ENCODE peak calls at places on chromosomes 6 and 20, in six cellular contexts. S, C, T, J, E and W are unnamed samples.

GRCh38 chr6:62982951-62983350 is 228.3 kb upstream of the FKBP1C start:
- DNase-seq in J (no peak), C (no peak), T (no peak), S (no peak), E (no peak), W (no peak)

GRCh38 chr6:13624871-13625288 is 9.7 kb downstream of the NOL7 start:
- DNase-seq in J (no peak), S (peak), T (peak), C (no peak), E (peak), W (peak)

GRCh38 chr20:4227085-4227821 is 211.9 kb upstream of the RNF24 start:
- DNase-seq in T (peak), J (no peak), S (peak), E (no peak), C (no peak), W (peak)

GRCh38 chr20:34022154-34022842 is 28.6 kb downstream of the RALY start:
- DNase-seq in E (peak), T (peak), J (no peak), C (no peak), S (no peak), W (peak)

GRCh38 chr6:14754636-14755513 is 491.0 kb upstream of the JARID2 start:
- DNase-seq in J (no peak), S (no peak), C (no peak), T (no peak), E (no peak), W (no peak)

GRCh38 chr20:46970937-46971630 is 76.4 kb downstream of the EYA2 start:
- DNase-seq in S (peak), C (no peak), E (peak), J (no peak), T (peak), W (peak)

GRCh38 chr6:107676002-107676401 is 148.1 kb downstream of the SCML4 start:
- DNase-seq in C (no peak), E (no peak), T (no peak), S (no peak), J (no peak), W (no peak)

GRCh38 chr6:6946477-6947145 is 161.2 kb upstream of the RREB1 start:
- DNase-seq in S (no peak), J (no peak), C (no peak), E (no peak), T (no peak), W (no peak)

GRCh38 chr6:164731539-164731938 is 577.9 kb downstream of the C6orf118 start:
- DNase-seq in S (no peak), C (no peak), T (no peak), E (no peak), J (no peak), W (no peak)

GRCh38 chr6:90286884-90287488 is 9.7 kb downstream of the BACH2 start:
- DNase-seq in E (peak), T (peak), J (peak), C (no peak), S (peak), W (peak)

GRCh38 chr20:23588434-23589403 is 17.0 kb downstream of the CST9 start:
- DNase-seq in J (no peak), S (no peak), E (no peak), T (no peak), C (no peak), W (no peak)

GRCh38 chr6:33815854-33816253 is 12.1 kb upstream of the MLN start:
- DNase-seq in E (peak), S (peak), J (no peak), C (no peak), T (no peak), W (peak)

GRCh38 chr20:57620999-57621398 is 773 bp upstream of the ZBP1 start:
- DNase-seq in T (no peak), C (no peak), J (no peak), E (no peak), S (no peak), W (no peak)

GRCh38 chr20:60039526-60039925 is 81.3 kb downstream of the CDH26 start:
- DNase-seq in E (no peak), C (no peak), S (no peak), J (no peak), T (no peak), W (no peak)

GRCh38 chr6:111662794-111663231 is 57.1 kb upstream of the TRAF3IP2 start:
- DNase-seq in E (no peak), T (peak), C (no peak), S (peak), J (no peak), W (no peak)

GRCh38 chr6:105593056-105593455 is 190.2 kb upstream of the PREP start:
- DNase-seq in C (no peak), E (no peak), J (no peak), S (peak), T (peak), W (no peak)

GRCh38 chr6:30818426-30818841 is 65.9 kb upstream of the DDR1 start:
- DNase-seq in S (peak), E (peak), J (no peak), C (no peak), T (peak), W (no peak)

GRCh38 chr20:63767456-63767855 is 27.9 kb downstream of the SLC2A4RG start:
- DNase-seq in J (no peak), C (peak), E (no peak), S (no peak), T (no peak), W (no peak)

GRCh38 chr6:113824411-113824810 is 32.7 kb upstream of the MARCKS start:
- DNase-seq in C (no peak), S (peak), T (no peak), E (no peak), J (no peak), W (no peak)

GRCh38 chr6:31352497-31353368 is 4.2 kb downstream of the HLA-B start:
- DNase-seq in T (no peak), S (no peak), E (no peak), J (no peak), C (no peak), W (no peak)

GRCh38 chr6:81768150-81768942 is 15.9 kb upstream of the TENT5A start:
- DNase-seq in C (no peak), S (peak), E (no peak), T (no peak), J (no peak), W (no peak)

GRCh38 chr6:24064106-24064505 is 61.9 kb upstream of the NRSN1 start:
- DNase-seq in C (no peak), J (peak), E (no peak), T (no peak), S (peak), W (peak)

GRCh38 chr20:6783752-6784725 is 16.6 kb downstream of the BMP2 start:
- DNase-seq in C (no peak), T (no peak), E (peak), J (no peak), S (peak), W (no peak)

GRCh38 chr6:36961441-36962430 is 7.2 kb downstream of the PI16 start:
- DNase-seq in C (no peak), S (no peak), J (no peak), E (no peak), T (no peak), W (no peak)

GRCh38 chr6:23013776-23014175 is 444.4 kb downstream of the HDGFL1 start:
- DNase-seq in S (peak), T (no peak), J (no peak), E (no peak), C (no peak), W (no peak)

GRCh38 chr6:157982580-157983438 is 1.1 kb downstream of the SYNJ2 start:
- DNase-seq in J (no peak), E (peak), S (peak), T (peak), C (no peak), W (peak)

GRCh38 chr20:23037017-23037481 is 1.9 kb downstream of the SSTR4 start:
- DNase-seq in E (no peak), C (no peak), S (no peak), J (no peak), T (no peak), W (no peak)

GRCh38 chr6:69985180-69985579 is 118.8 kb downstream of the COL19A1 start:
- DNase-seq in E (no peak), J (no peak), C (no peak), T (no peak), S (no peak), W (no peak)
- TF ChIP-seq CTCF in E (no peak), J (no peak), C (no peak), T (no peak), S (no peak), W (no peak)

GRCh38 chr20:48285656-48286055 is 500.4 kb upstream of the SULF2 start:
- DNase-seq in C (no peak), T (no peak), S (no peak), J (no peak), E (no peak), W (peak)

GRCh38 chr20:48282591-48283228 is 497.4 kb upstream of the SULF2 start:
- DNase-seq in C (no peak), J (no peak), T (no peak), E (no peak), S (no peak), W (peak)

GRCh38 chr20:48283470-48284110 is 498.3 kb upstream of the SULF2 start:
- DNase-seq in C (peak), T (peak), S (peak), J (no peak), E (peak), W (peak)

GRCh38 chr20:48286571-48287551 is 501.6 kb upstream of the SULF2 start:
- DNase-seq in S (peak), C (no peak), E (peak), T (no peak), J (no peak), W (no peak)

GRCh38 chr20:48284837-48285236 is 499.6 kb upstream of the SULF2 start:
- DNase-seq in T (no peak), C (no peak), J (no peak), S (peak), E (no peak), W (no peak)
- TF ChIP-seq CTCF in T (no peak), C (no peak), J (no peak), S (no peak), E (no peak), W (no peak)

DNA sequence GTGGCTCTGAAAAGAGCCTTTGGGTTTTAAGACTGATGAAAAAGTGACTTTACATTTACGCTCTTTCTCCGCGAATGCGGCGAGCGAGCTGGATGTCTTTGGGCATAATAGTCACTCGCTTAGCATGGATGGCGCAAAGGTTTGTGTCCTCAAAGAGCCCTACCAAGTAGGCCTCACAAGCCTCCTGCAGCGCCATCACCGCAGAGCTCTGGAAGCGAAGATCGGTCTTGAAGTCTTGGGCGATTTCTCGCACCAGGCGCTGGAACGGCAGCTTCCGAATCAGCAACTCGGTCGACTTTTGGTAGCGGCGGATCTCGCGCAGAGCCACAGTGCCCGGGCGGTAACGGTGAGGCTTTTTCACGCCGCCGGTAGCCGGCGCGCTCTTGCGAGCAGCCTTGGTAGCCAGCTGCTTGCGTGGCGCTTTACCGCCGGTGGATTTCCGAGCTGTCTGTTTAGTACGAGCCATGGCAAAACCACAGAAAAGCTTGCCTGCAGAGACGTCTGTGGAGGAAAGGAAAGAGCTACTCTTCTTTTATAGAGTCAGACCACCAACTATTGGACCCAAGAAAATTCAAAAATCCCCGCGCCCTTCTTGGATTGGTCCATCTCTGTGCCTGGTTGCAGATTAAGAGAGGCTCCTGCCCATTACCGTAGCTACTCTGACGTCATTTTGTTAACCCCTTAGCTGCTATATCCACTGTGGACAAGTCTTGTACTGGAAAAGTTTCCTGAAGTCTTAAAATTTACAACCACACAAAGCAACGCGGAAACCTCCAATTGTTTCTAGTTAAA is 55.4 kb upstream of the HFE start:
- DNase-seq in J (peak), C (peak), T (peak), E (peak), S (peak), W (peak)
- TF ChIP-seq CTCF in J (peak), C (no peak), T (peak), E (no peak), S (peak), W (no peak)

GRCh38 chr20:50222568-50223320 is 32.1 kb downstream of the CEBPB start:
- DNase-seq in T (no peak), J (no peak), S (no peak), E (no peak), C (no peak), W (no peak)

GRCh38 chr20:50223321-50223995 is 32.8 kb downstream of the CEBPB start:
- DNase-seq in J (no peak), C (no peak), T (no peak), E (no peak), S (no peak), W (no peak)

GRCh38 chr20:50226093-50226974 is 35.7 kb downstream of the CEBPB start:
- DNase-seq in J (no peak), S (peak), T (peak), C (no peak), E (no peak), W (peak)

GRCh38 chr20:50224052-50224451 is 33.4 kb downstream of the CEBPB start:
- DNase-seq in C (no peak), J (no peak), T (no peak), E (no peak), S (no peak), W (no peak)

DNA sequence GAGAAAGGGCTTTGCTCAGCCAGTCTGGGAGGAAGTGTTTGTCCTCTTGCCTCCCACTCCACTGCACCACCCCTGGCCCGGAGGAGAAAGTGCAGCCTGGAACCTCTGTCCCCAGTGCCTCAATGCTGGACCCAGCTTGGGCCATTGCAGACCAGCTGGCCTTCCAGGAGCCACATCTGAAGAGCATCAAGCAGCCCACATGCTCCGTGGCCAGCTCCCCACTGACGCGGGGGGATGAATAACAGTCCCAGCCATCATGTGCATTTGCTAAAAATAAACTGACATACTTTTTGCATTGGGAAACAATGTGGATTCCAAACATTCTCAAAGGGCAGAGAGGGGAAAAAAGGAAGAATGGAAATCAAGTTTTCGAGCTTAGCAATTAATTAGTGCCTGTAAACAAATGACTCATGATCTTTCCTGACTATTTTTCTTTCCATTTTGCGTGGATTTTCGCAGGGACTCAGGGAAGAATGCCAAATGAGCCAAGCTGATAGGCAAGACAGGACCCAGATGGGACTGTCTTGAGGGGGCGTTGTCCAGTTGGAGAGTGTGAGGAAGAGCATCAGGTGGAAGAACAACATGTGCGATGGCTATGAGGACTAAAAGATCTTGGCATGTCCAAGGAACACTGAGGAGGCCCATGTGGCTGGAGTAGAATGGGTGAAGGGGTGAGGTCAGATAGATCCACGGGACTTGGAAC is 34.1 kb downstream of the CEBPB start:
- DNase-seq in T (peak), C (peak), E (peak), S (peak), J (no peak), W (no peak)
- TF ChIP-seq CTCF in T (peak), C (peak), E (no peak), S (peak), J (no peak), W (no peak)

GRCh38 chr6:65637289-65638046 is 69.6 kb downstream of the EYS start:
- DNase-seq in J (no peak), C (no peak), T (no peak), E (no peak), S (no peak), W (no peak)

GRCh38 chr6:65642776-65643175 is 64.2 kb downstream of the EYS start:
- DNase-seq in T (no peak), E (no peak), J (no peak), S (no peak), C (no peak), W (no peak)

GRCh38 chr6:65633516-65633915 is 73.5 kb downstream of the EYS start:
- DNase-seq in S (no peak), J (no peak), T (no peak), C (no peak), E (no peak), W (no peak)

GRCh38 chr6:65638047-65638831 is 68.8 kb downstream of the EYS start:
- DNase-seq in T (no peak), E (no peak), S (no peak), C (no peak), J (no peak), W (no peak)
- TF ChIP-seq CTCF in T (no peak), E (no peak), S (no peak), C (no peak), J (peak), W (no peak)

DNA sequence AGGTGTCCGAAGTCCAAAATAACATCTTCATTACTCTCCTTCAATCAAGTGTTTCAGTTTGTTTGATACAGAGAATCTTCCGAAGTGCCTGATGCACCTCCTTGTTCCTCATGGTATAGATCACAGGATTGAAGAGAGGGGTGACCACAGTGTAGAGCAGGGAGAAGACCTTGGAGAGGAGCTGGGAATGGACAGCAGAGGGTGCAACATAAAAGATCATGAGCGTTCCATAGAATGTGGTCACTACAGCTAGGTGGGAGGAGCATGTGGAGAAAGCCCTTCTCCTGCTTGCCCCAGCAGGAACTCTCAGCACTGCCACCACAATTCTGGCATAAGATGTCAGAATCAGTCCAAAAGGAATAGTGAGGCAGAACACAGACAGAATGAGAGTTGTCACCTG is 11.9 kb downstream of the OR12D1 start:
- DNase-seq in C (no peak), T (no peak), E (no peak), J (no peak), S (no peak), W (no peak)
- TF ChIP-seq CTCF in C (no peak), T (no peak), E (no peak), J (no peak), S (no peak), W (no peak)

GRCh38 chr6:117167520-117168271 is 97.7 kb upstream of the VGLL2 start:
- DNase-seq in C (no peak), J (no peak), S (peak), T (peak), E (no peak), W (peak)
- TF ChIP-seq CTCF in C (no peak), J (peak), S (no peak), T (no peak), E (no peak), W (no peak)

GRCh38 chr6:26457796-26458688 is at the start of gene BTN2A1:
- DNase-seq in E (peak), C (peak), J (peak), S (peak), T (peak), W (peak)
- TF ChIP-seq CTCF in E (no peak), C (no peak), J (no peak), S (no peak), T (peak), W (no peak)

GRCh38 chr6:136230219-136230980 is 19.7 kb downstream of the MTFR2 start:
- DNase-seq in C (no peak), S (peak), T (no peak), E (no peak), J (no peak), W (no peak)

GRCh38 chr6:136226674-136227377 is 23.3 kb downstream of the MTFR2 start:
- DNase-seq in T (no peak), J (no peak), C (no peak), S (peak), E (no peak), W (no peak)

GRCh38 chr6:136225496-136225895 is 24.6 kb downstream of the MTFR2 start:
- DNase-seq in S (peak), C (no peak), E (no peak), T (no peak), J (no peak), W (no peak)

GRCh38 chr6:136228811-136229210 is 21.3 kb downstream of the MTFR2 start:
- DNase-seq in T (no peak), C (no peak), J (no peak), E (no peak), S (no peak), W (no peak)

GRCh38 chr6:136226027-136226673 is 24.0 kb downstream of the MTFR2 start:
- DNase-seq in J (peak), S (peak), T (peak), C (peak), E (peak), W (peak)
- TF ChIP-seq CTCF in J (peak), S (peak), T (peak), C (peak), E (peak), W (peak)